ENCODE peak calls at places on chromosomes 5 and 9, in five cellular contexts. B, V, O, E and J are unnamed samples.

GRCh38 chr9:100884518-100884917 is 144.0 kb upstream of the PLPPR1 start:
- DNase-seq in B (peak), V (no peak), O (no peak), E (no peak), J (no peak)

GRCh38 chr5:134113908-134114875 is at the start of gene TCF7:
- DNase-seq in B (peak), V (peak), O (peak), E (peak), J (peak)

GRCh38 chr5:131983244-131983771 is 28.1 kb downstream of the ACSL6 start:
- DNase-seq in B (no peak), V (no peak), O (no peak), E (no peak), J (no peak)

GRCh38 chr9:10366171-10366779 is 246.5 kb downstream of the PTPRD start:
- DNase-seq in B (peak), V (no peak), O (peak), E (peak), J (peak)

GRCh38 chr5:14429102-14429501 is 152.5 kb upstream of the OTULINL start:
- DNase-seq in B (no peak), V (no peak), O (no peak), E (no peak), J (peak)

GRCh38 chr9:98132158-98132557 is 13.1 kb upstream of the TRIM14 start:
- DNase-seq in B (no peak), V (no peak), O (no peak), E (no peak), J (no peak)

GRCh38 chr5:157890825-157891587 is 32.1 kb upstream of the CLINT1 start:
- DNase-seq in B (peak), V (no peak), O (no peak), E (no peak), J (peak)

GRCh38 chr9:70983723-70984280 is 137.6 kb downstream of the TRPM3 start:
- DNase-seq in B (no peak), V (no peak), O (no peak), E (no peak), J (no peak)

GRCh38 chr5:160497897-160498296 is 76.2 kb downstream of the PTTG1 start:
- DNase-seq in B (no peak), V (no peak), O (no peak), E (no peak), J (no peak)

GRCh38 chr5:122283592-122283991 is 28.4 kb upstream of the SNCAIP start:
- DNase-seq in B (no peak), V (no peak), O (no peak), E (no peak), J (no peak)

GRCh38 chr9:90100014-90100413 is 495.2 kb downstream of the GADD45G start:
- DNase-seq in B (peak), V (no peak), O (no peak), E (no peak), J (no peak)

GRCh38 chr5:180396931-180397330 is 43.8 kb upstream of the GFPT2 start:
- DNase-seq in B (no peak), V (no peak), O (no peak), E (peak), J (no peak)

GRCh38 chr9:93059960-93060591 is 1.6 kb downstream of the SUSD3 start:
- DNase-seq in B (peak), V (no peak), O (no peak), E (no peak), J (no peak)

GRCh38 chr9:121566401-121567141 is 66.9 kb upstream of the GGTA1 start:
- DNase-seq in B (no peak), V (no peak), O (no peak), E (no peak), J (no peak)

GRCh38 chr9:137461663-137462395 is 2.7 kb upstream of the NSMF start:
- DNase-seq in B (peak), V (peak), O (peak), E (no peak), J (peak)

GRCh38 chr5:169164481-169164925 is 136.4 kb downstream of the SLIT3 start:
- DNase-seq in B (peak), V (no peak), O (no peak), E (no peak), J (no peak)

GRCh38 chr5:77309140-77309539 is 98.7 kb downstream of the PDE8B start:
- DNase-seq in B (no peak), V (no peak), O (no peak), E (no peak), J (no peak)

GRCh38 chr9:109286571-109286977 is 34.3 kb downstream of the EPB41L4B start:
- DNase-seq in B (no peak), V (no peak), O (peak), E (no peak), J (no peak)

GRCh38 chr9:107888773-107889227 is 399.2 kb upstream of the KLF4 start:
- DNase-seq in B (no peak), V (no peak), O (no peak), E (no peak), J (no peak)

GRCh38 chr9:134187821-134188420 is 23.6 kb upstream of the RNU6ATAC start:
- DNase-seq in B (no peak), V (no peak), O (no peak), E (no peak), J (no peak)

GRCh38 chr9:35920004-35920658 is 10.8 kb downstream of the SPAAR start:
- DNase-seq in B (no peak), V (no peak), O (no peak), E (no peak), J (peak)

GRCh38 chr5:168023190-168023589 is 268.3 kb upstream of the WWC1 start:
- DNase-seq in B (no peak), V (no peak), O (no peak), E (no peak), J (no peak)

GRCh38 chr9:130959809-130960334 is 20.8 kb upstream of the FIBCD1 start:
- DNase-seq in B (no peak), V (no peak), O (no peak), E (no peak), J (no peak)

GRCh38 chr9:17795708-17796107 is 216.8 kb downstream of the SH3GL2 start:
- DNase-seq in B (no peak), V (no peak), O (no peak), E (no peak), J (peak)

GRCh38 chr9:135130266-135130976 is 43.0 kb downstream of the OLFM1 start:
- DNase-seq in B (peak), V (peak), O (peak), E (no peak), J (peak)

GRCh38 chr5:179914032-179914755 is 6.5 kb upstream of the TBC1D9B start:
- DNase-seq in B (peak), V (no peak), O (peak), E (no peak), J (peak)

GRCh38 chr5:113538313-113538712 is 24.8 kb downstream of the YTHDC2 start:
- DNase-seq in B (no peak), V (no peak), O (no peak), E (no peak), J (no peak)

GRCh38 chr5:116766470-116766947 is 191.9 kb upstream of the SEMA6A start:
- DNase-seq in B (peak), V (peak), O (peak), E (peak), J (peak)

GRCh38 chr9:23117621-23118020 is 671.0 kb downstream of the DMRTA1 start:
- DNase-seq in B (peak), V (no peak), O (no peak), E (no peak), J (no peak)

GRCh38 chr5:43190755-43191603 is 1.0 kb upstream of the NIM1K start:
- DNase-seq in B (peak), V (no peak), O (no peak), E (no peak), J (peak)

GRCh38 chr9:122058051-122058450 is 35.1 kb downstream of the TTLL11 start:
- DNase-seq in B (no peak), V (no peak), O (no peak), E (no peak), J (no peak)

GRCh38 chr5:34991486-34992238 is 56.1 kb downstream of the AGXT2 start:
- DNase-seq in B (no peak), V (no peak), O (no peak), E (no peak), J (no peak)

GRCh38 chr9:98854206-98854756 is 46.8 kb downstream of the GALNT12 start:
- DNase-seq in B (no peak), V (no peak), O (no peak), E (no peak), J (no peak)

GRCh38 chr5:113140837-113141661 is 164.5 kb downstream of the DCP2 start:
- DNase-seq in B (peak), V (no peak), O (no peak), E (no peak), J (no peak)

GRCh38 chr5:71483355-71483754 is 27.9 kb downstream of the BDP1 start:
- DNase-seq in B (peak), V (no peak), O (peak), E (no peak), J (no peak)

GRCh38 chr9:108759399-108759798 is 96.4 kb downstream of the ACTL7B start:
- DNase-seq in B (no peak), V (no peak), O (no peak), E (no peak), J (no peak)

GRCh38 chr5:157743163-157744054 is at the start of gene LSM11:
- DNase-seq in B (peak), V (peak), O (peak), E (peak), J (peak)